ENCODE peak calls at places on chromosomes 16 and 17, in five cellular contexts. N is neuronal stem cell, O is mesenchymal stem cell, Y is IMR-90, Z is H1. V is an unnamed sample.

GRCh38 chr17:69175262-69175811 is 33.6 kb upstream of the ABCA6 start:
- DNase-seq in N (no peak), O (no peak), Y (no peak), Z (no peak), V (no peak)

GRCh38 chr17:44623070-44623725 is 33.1 kb upstream of the MEIOC start:
- DNase-seq in N (no peak), O (no peak), Y (no peak), Z (no peak), V (peak)

GRCh38 chr16:72995151-72995881 is 52.6 kb downstream of the ZFHX3 start:
- DNase-seq in N (peak), O (peak), Y (no peak), Z (peak), V (no peak)

GRCh38 chr16:56348168-56349085 is 76.9 kb downstream of the AMFR start:
- DNase-seq in N (no peak), O (no peak), Y (peak), Z (no peak), V (no peak)

GRCh38 chr17:11944587-11944986 is 52.7 kb downstream of the ZNF18 start:
- DNase-seq in N (no peak), O (no peak), Y (no peak), Z (no peak), V (no peak)

GRCh38 chr17:34542700-34543336 is 36.6 kb upstream of the TMEM132E start:
- DNase-seq in N (peak), O (peak), Y (no peak), Z (peak), V (peak)

GRCh38 chr17:15263206-15263579 is 1.9 kb downstream of the PMP22 start:
- DNase-seq in N (peak), O (peak), Y (peak), Z (no peak), V (peak)

GRCh38 chr16:16001856-16002255 is 52.4 kb downstream of the ABCC1 start:
- DNase-seq in N (no peak), O (no peak), Y (no peak), Z (no peak), V (no peak)

GRCh38 chr17:41264599-41264998 is 579 bp upstream of the KRTAP9-6 start:
- DNase-seq in N (no peak), O (no peak), Y (no peak), Z (no peak), V (no peak)

GRCh38 chr17:17812211-17813054 is 24.4 kb downstream of the SREBF1 start:
- DNase-seq in N (peak), O (peak), Y (peak), Z (peak), V (peak)

GRCh38 chr17:54085020-54085419 is 262.3 kb downstream of the KIF2B start:
- DNase-seq in N (no peak), O (no peak), Y (no peak), Z (no peak), V (no peak)

GRCh38 chr17:5419959-5420653 is at the start of gene RPAIN:
- DNase-seq in N (no peak), O (no peak), Y (peak), Z (peak), V (peak)

GRCh38 chr17:14737984-14738651 is 437.2 kb downstream of the HS3ST3B1 start:
- DNase-seq in N (peak), O (peak), Y (peak), Z (no peak), V (peak)

GRCh38 chr16:89430436-89431157 is 59.8 kb downstream of the ANKRD11 start:
- DNase-seq in N (no peak), O (no peak), Y (no peak), Z (no peak), V (no peak)

GRCh38 chr16:57643166-57643813 is 14.9 kb downstream of the ADGRG1 start:
- DNase-seq in N (no peak), O (peak), Y (peak), Z (no peak), V (no peak)

GRCh38 chr16:85068746-85069145 is 41.2 kb downstream of the KIAA0513 start:
- DNase-seq in N (no peak), O (no peak), Y (peak), Z (no peak), V (no peak)

GRCh38 chr16:29729116-29729521 is 16.7 kb downstream of the C16orf54 start:
- DNase-seq in N (peak), O (peak), Y (peak), Z (no peak), V (peak)

GRCh38 chr17:36675250-36675649 is 73.9 kb downstream of the MRM1 start:
- DNase-seq in N (no peak), O (no peak), Y (no peak), Z (no peak), V (no peak)

GRCh38 chr16:76639685-76640289 is 362.6 kb downstream of the CNTNAP4 start:
- DNase-seq in N (no peak), O (peak), Y (peak), Z (peak), V (peak)

GRCh38 chr17:63762106-63763078 is 11.0 kb downstream of the CCDC47 start:
- DNase-seq in N (no peak), O (no peak), Y (no peak), Z (no peak), V (no peak)

GRCh38 chr16:81711609-81712329 is 67.3 kb upstream of the PLCG2 start:
- DNase-seq in N (no peak), O (peak), Y (peak), Z (no peak), V (peak)

GRCh38 chr16:89290887-89291286 is 73.4 kb downstream of the ZNF778 start:
- DNase-seq in N (no peak), O (no peak), Y (no peak), Z (peak), V (no peak)

GRCh38 chr16:57536306-57537193 is at the start of gene CCDC102A:
- DNase-seq in N (no peak), O (no peak), Y (no peak), Z (peak), V (peak)

GRCh38 chr17:60301644-60302043 is 90.3 kb downstream of the USP32 start:
- DNase-seq in N (no peak), O (no peak), Y (no peak), Z (no peak), V (no peak)

GRCh38 chr16:3637371-3637923 is 17.0 kb upstream of the DNASE1 start:
- DNase-seq in N (no peak), O (peak), Y (peak), Z (no peak), V (no peak)

GRCh38 chr17:68457168-68457538 is at the start of gene WIPI1:
- DNase-seq in N (no peak), O (no peak), Y (no peak), Z (peak), V (no peak)

GRCh38 chr17:58759522-58759921 is 3.9 kb downstream of the PPM1E start:
- DNase-seq in N (no peak), O (no peak), Y (no peak), Z (no peak), V (no peak)

GRCh38 chr17:5825717-5826330 is 241.5 kb upstream of the NLRP1 start:
- DNase-seq in N (no peak), O (peak), Y (peak), Z (no peak), V (no peak)

GRCh38 chr17:72556944-72557826 is 436.4 kb downstream of the SOX9 start:
- DNase-seq in N (peak), O (peak), Y (peak), Z (peak), V (peak)

GRCh38 chr17:58254803-58255202 is 16.4 kb downstream of the LPO start:
- DNase-seq in N (no peak), O (no peak), Y (no peak), Z (peak), V (no peak)

GRCh38 chr17:29557085-29557697 is 9.6 kb downstream of the ABHD15 start:
- DNase-seq in N (no peak), O (peak), Y (peak), Z (peak), V (peak)

GRCh38 chr16:11676799-11677198 is 8.5 kb downstream of the SNN start:
- DNase-seq in N (no peak), O (no peak), Y (no peak), Z (no peak), V (no peak)

GRCh38 chr17:71441098-71441497 is 679.7 kb upstream of the SOX9 start:
- DNase-seq in N (no peak), O (peak), Y (peak), Z (no peak), V (no peak)

GRCh38 chr17:65081439-65081838 is 24.9 kb upstream of the GNA13 start:
- DNase-seq in N (no peak), O (no peak), Y (no peak), Z (no peak), V (no peak)

GRCh38 chr16:67184453-67185002 is 765 bp upstream of the MATCAP1 start:
- DNase-seq in N (no peak), O (no peak), Y (no peak), Z (peak), V (no peak)
- H3K23ac ChIP-seq in N (peak), O (no peak), Y (peak), Z (no peak), V (no peak)

GRCh38 chr17:50866950-50867855 is 1.0 kb upstream of the TOB1 start:
- DNase-seq in N (peak), O (peak), Y (peak), Z (peak), V (peak)

GRCh38 chr17:50865868-50866260 is 290 bp downstream of the TOB1 start:
- DNase-seq in N (no peak), O (no peak), Y (no peak), Z (no peak), V (no peak)

GRCh38 chr17:50867856-50868438 is 1.8 kb upstream of the TOB1 start:
- DNase-seq in N (no peak), O (no peak), Y (peak), Z (no peak), V (no peak)

GRCh38 chr17:50865060-50865867 is 890 bp downstream of the TOB1 start:
- DNase-seq in N (peak), O (peak), Y (peak), Z (peak), V (no peak)

GRCh38 chr17:50866261-50866949 is at the start of gene TOB1:
- DNase-seq in N (peak), O (peak), Y (peak), Z (peak), V (peak)
- H3K23ac ChIP-seq in N (peak), O (peak), Y (peak), Z (peak), V (no peak)

GRCh38 chr17:76139261-76139752 is 1.7 kb downstream of the FOXJ1 start:
- DNase-seq in N (no peak), O (no peak), Y (no peak), Z (no peak), V (peak)

GRCh38 chr17:76142044-76143041 is 1.3 kb upstream of the FOXJ1 start:
- DNase-seq in N (no peak), O (no peak), Y (no peak), Z (no peak), V (no peak)

GRCh38 chr17:76139801-76140660 is 1.0 kb downstream of the FOXJ1 start:
- DNase-seq in N (no peak), O (no peak), Y (no peak), Z (peak), V (no peak)

GRCh38 chr17:76140661-76141211 is 309 bp downstream of the FOXJ1 start:
- DNase-seq in N (no peak), O (no peak), Y (no peak), Z (no peak), V (no peak)

DNA sequence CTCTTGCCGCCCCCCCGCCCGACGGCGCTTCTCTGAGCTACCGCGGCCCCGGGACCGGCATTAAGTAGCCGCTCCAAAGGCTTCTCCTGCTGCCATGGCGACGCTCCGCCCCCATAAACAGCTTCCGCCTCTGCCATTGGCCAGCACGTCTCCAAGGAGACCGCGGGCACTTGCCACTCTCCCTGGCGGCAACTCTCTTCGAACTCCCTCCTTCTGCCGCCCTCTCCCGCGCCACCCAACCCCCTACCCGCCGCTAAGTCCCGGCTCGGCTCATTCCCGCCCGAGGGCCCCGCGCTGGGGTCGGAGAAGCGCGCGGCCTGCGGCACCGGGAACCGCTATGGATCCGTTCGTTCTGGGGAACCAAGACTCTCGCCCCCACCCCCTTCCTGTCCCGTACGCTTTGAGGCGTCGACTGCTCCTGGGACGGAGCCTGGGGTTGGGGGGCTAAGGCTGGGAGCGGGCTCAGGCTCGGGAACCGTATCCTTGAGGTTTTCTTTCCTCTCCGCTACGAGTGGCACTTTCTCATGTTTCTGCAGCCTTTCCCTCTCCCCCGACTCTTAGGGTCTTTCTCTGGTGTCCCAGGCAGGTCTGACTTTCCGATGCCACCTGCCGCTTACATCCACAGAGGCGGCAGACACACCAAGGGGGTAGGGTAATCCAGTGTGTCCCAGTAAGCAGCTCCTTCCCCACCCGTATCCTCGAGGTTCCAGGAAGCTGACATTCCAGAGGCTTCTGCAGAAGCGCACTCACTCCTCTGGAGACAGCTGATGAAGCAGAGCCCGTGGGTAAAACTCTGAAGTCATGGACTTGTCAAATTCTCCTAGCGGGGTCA is at the start of gene FOXJ1:
- DNase-seq in N (peak), O (peak), Y (peak), Z (peak), V (peak)
- H3K23ac ChIP-seq in N (peak), O (no peak), Y (peak), Z (no peak), V (no peak)

GRCh38 chr16:9091867-9092281 is 430 bp downstream of the HAPSTR1 start:
- DNase-seq in N (peak), O (peak), Y (no peak), Z (peak), V (peak)
- H3K23ac ChIP-seq in N (peak), O (peak), Y (peak), Z (no peak), V (peak)

DNA sequence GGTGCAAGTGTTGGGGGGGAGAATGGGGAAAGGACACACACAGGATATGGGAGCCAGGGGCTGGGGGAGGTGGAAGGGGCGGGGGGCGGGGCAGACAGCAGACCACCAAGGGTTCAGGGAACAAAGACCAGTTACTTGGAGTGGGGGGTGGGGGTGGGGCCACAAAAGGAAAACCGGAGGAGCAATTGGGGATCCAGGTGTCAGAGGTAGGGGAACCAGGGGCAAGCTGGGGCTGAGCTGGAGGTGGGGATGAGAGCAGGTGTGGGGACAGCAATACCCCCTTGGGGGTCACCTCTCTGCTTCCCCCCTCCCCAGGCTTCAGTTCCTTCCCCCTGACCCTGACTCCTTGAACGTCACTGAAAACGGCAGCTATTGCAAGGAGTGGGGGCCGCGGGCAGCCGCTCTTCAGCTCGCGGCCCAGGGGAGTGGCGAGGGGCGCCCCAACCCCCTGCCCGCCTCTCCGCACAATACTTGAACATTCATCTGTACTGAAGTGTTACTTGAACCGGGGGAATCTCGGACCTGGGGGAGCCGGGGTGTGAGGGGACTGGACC is 1.3 kb upstream of the ORAI3 start:
- DNase-seq in N (no peak), O (no peak), Y (no peak), Z (no peak), V (no peak)
- H3K23ac ChIP-seq in N (no peak), O (no peak), Y (no peak), Z (no peak), V (no peak)

DNA sequence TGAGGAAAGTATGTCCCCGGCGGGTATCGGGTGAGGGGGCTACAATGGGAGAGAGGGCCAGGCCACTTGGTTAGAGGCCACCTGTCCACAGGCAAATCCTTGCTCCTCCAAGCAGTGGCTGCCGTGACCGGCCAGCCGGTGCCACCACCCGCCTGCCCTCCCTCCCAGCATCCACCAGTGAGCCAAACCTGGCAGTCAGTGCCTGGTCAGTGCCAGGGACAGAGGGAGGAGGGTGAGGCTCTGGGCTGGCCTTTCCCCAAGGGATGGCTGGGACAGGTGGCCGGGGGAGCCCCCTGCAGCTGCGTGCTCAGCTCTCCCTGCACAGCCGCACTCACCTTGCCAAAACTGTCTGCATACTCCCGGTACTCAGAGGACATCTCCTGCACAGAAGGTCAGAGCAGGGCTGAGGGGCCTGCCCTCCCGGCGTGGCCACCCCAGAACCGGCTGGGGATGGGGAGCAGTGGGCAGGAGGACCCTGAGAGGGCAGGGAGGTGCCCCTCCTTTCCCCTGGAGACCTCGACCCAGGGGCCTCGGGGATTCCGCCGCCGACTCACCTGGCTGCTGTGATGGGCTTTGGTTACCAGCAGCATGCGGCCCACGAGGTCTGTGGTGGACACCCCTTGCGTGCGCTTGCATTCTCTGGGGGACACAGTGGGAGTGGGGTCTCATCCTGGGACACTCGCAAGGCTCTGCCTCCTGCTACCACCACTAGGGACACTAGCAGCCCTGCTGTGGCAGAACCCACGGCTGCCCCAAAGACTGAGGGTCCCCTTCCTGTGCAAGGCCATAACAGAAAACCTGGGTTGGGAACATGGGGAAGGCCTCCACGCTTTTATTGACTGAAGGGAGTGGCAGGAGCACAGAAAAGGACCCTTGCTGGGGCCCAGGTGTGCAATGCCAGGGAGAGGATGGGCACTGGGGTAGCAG is 3.7 kb downstream of the PCYT2 start:
- DNase-seq in N (no peak), O (no peak), Y (no peak), Z (no peak), V (no peak)
- H3K23ac ChIP-seq in N (no peak), O (no peak), Y (no peak), Z (no peak), V (no peak)

DNA sequence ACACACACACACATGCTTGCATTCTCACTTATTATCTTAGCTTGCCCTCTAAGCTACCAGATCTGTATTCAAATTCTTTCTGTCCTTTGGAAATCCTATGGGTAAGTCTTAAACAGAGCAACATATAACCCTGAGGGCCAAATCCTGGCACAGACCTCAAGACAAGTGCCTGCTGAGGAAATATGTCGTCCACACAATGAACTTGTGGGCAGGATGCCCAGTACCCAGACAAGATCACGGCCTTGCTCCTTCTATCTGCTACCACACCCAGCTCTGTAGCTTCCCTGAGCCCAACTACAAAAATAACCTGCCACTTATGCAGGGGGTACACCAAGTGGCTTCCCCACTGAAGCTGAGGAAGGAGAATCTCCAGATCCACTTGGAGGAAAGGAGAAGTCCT is 37.3 kb upstream of the FA2H start:
- DNase-seq in N (no peak), O (no peak), Y (no peak), Z (no peak), V (no peak)
- H3K23ac ChIP-seq in N (no peak), O (no peak), Y (no peak), Z (no peak), V (no peak)

GRCh38 chr16:87310610-87311009 is 6.6 kb downstream of the C16orf95 start:
- DNase-seq in N (no peak), O (no peak), Y (no peak), Z (no peak), V (no peak)
- H3K23ac ChIP-seq in N (no peak), O (no peak), Y (no peak), Z (no peak), V (no peak)

V was measured in trophoblast cell.